ENCODE peak calls at places on chromosomes 1 and 21, in ten cellular contexts. One of them, this sample, is unnamed.

GRCh38 chr21:42892582-42892930 is 553 bp upstream of the NDUFV3 start:
- DNase-seq in AG10803: no peak
- DNase-seq in GM19239: no peak
- DNase-seq in progenitor cell of endocrine pancreas: no peak
- DNase-seq in MM.1S: no peak
- DNase-seq in CD4-positive, alpha-beta T cell: no peak
- DNase-seq in T-helper 2 cell: no peak
- DNase-seq in stimulated activated CD4-positive, alpha-beta T cell treated with anti-CD3 and anti-CD28 coated beads, Interleukin-1b, Interleukin-23, amount 100 ng/mL, for 24 hours: no peak
- DNase-seq in A549: no peak
- DNase-seq in RWPE1: no peak
- DNase-seq in this sample: no peak

GRCh38 chr21:37449302-37449937 is 82.8 kb downstream of the DYRK1A start:
- DNase-seq in RWPE1: no peak
- DNase-seq in progenitor cell of endocrine pancreas: no peak
- DNase-seq in GM19239: no peak
- DNase-seq in A549: no peak
- DNase-seq in MM.1S: no peak
- DNase-seq in CD4-positive, alpha-beta T cell: no peak
- DNase-seq in T-helper 2 cell: no peak
- DNase-seq in AG10803: no peak
- DNase-seq in stimulated activated CD4-positive, alpha-beta T cell treated with anti-CD3 and anti-CD28 coated beads, Interleukin-1b, Interleukin-23, amount 100 ng/mL, for 24 hours: no peak
- DNase-seq in this sample: no peak

GRCh38 chr1:172742599-172743500 is 83.9 kb downstream of the FASLG start:
- DNase-seq in T-helper 2 cell: no peak
- DNase-seq in AG10803: peak
- DNase-seq in RWPE1: peak
- DNase-seq in CD4-positive, alpha-beta T cell: no peak
- DNase-seq in GM19239: no peak
- DNase-seq in MM.1S: peak
- DNase-seq in progenitor cell of endocrine pancreas: no peak
- DNase-seq in stimulated activated CD4-positive, alpha-beta T cell treated with anti-CD3 and anti-CD28 coated beads, Interleukin-1b, Interleukin-23, amount 100 ng/mL, for 24 hours: no peak
- DNase-seq in A549: peak
- DNase-seq in this sample: no peak

GRCh38 chr21:34642211-34643075 is 26.4 kb upstream of the CLIC6 start:
- DNase-seq in progenitor cell of endocrine pancreas: no peak
- DNase-seq in T-helper 2 cell: no peak
- DNase-seq in AG10803: peak
- DNase-seq in GM19239: peak
- DNase-seq in A549: no peak
- DNase-seq in CD4-positive, alpha-beta T cell: no peak
- DNase-seq in RWPE1: no peak
- DNase-seq in MM.1S: peak
- DNase-seq in stimulated activated CD4-positive, alpha-beta T cell treated with anti-CD3 and anti-CD28 coated beads, Interleukin-1b, Interleukin-23, amount 100 ng/mL, for 24 hours: no peak
- DNase-seq in this sample: peak

GRCh38 chr1:63651110-63651776 is 58.0 kb downstream of the PGM1 start:
- DNase-seq in RWPE1: no peak
- DNase-seq in T-helper 2 cell: peak
- DNase-seq in progenitor cell of endocrine pancreas: no peak
- DNase-seq in CD4-positive, alpha-beta T cell: no peak
- DNase-seq in stimulated activated CD4-positive, alpha-beta T cell treated with anti-CD3 and anti-CD28 coated beads, Interleukin-1b, Interleukin-23, amount 100 ng/mL, for 24 hours: no peak
- DNase-seq in AG10803: no peak
- DNase-seq in GM19239: no peak
- DNase-seq in A549: no peak
- DNase-seq in MM.1S: no peak
- DNase-seq in this sample: no peak

GRCh38 chr1:185449378-185450101 is 132.5 kb upstream of the IVNS1ABP start:
- DNase-seq in RWPE1: no peak
- DNase-seq in GM19239: no peak
- DNase-seq in AG10803: no peak
- DNase-seq in CD4-positive, alpha-beta T cell: no peak
- DNase-seq in MM.1S: no peak
- DNase-seq in A549: no peak
- DNase-seq in T-helper 2 cell: no peak
- DNase-seq in stimulated activated CD4-positive, alpha-beta T cell treated with anti-CD3 and anti-CD28 coated beads, Interleukin-1b, Interleukin-23, amount 100 ng/mL, for 24 hours: no peak
- DNase-seq in progenitor cell of endocrine pancreas: no peak
- DNase-seq in this sample: no peak

GRCh38 chr1:225693085-225693698 is 40.3 kb upstream of the ENAH start:
- DNase-seq in RWPE1: no peak
- DNase-seq in progenitor cell of endocrine pancreas: no peak
- DNase-seq in GM19239: no peak
- DNase-seq in MM.1S: no peak
- DNase-seq in A549: no peak
- DNase-seq in T-helper 2 cell: no peak
- DNase-seq in stimulated activated CD4-positive, alpha-beta T cell treated with anti-CD3 and anti-CD28 coated beads, Interleukin-1b, Interleukin-23, amount 100 ng/mL, for 24 hours: no peak
- DNase-seq in CD4-positive, alpha-beta T cell: no peak
- DNase-seq in AG10803: no peak
- DNase-seq in this sample: no peak

GRCh38 chr1:238592586-238592985 is 701.9 kb upstream of the ZP4 start:
- DNase-seq in stimulated activated CD4-positive, alpha-beta T cell treated with anti-CD3 and anti-CD28 coated beads, Interleukin-1b, Interleukin-23, amount 100 ng/mL, for 24 hours: no peak
- DNase-seq in RWPE1: no peak
- DNase-seq in T-helper 2 cell: no peak
- DNase-seq in MM.1S: no peak
- DNase-seq in CD4-positive, alpha-beta T cell: no peak
- DNase-seq in A549: no peak
- DNase-seq in progenitor cell of endocrine pancreas: no peak
- DNase-seq in GM19239: no peak
- DNase-seq in AG10803: no peak
- DNase-seq in this sample: no peak

GRCh38 chr1:19418503-19418971 is 66.8 kb downstream of the CAPZB start:
- DNase-seq in stimulated activated CD4-positive, alpha-beta T cell treated with anti-CD3 and anti-CD28 coated beads, Interleukin-1b, Interleukin-23, amount 100 ng/mL, for 24 hours: no peak
- DNase-seq in CD4-positive, alpha-beta T cell: no peak
- DNase-seq in progenitor cell of endocrine pancreas: no peak
- DNase-seq in RWPE1: no peak
- DNase-seq in GM19239: no peak
- DNase-seq in A549: no peak
- DNase-seq in MM.1S: no peak
- DNase-seq in AG10803: peak
- DNase-seq in T-helper 2 cell: no peak
- DNase-seq in this sample: no peak

GRCh38 chr1:1426961-1427934 is 6.2 kb upstream of the ANKRD65 start:
- DNase-seq in A549: no peak
- DNase-seq in T-helper 2 cell: no peak
- DNase-seq in GM19239: no peak
- DNase-seq in MM.1S: no peak
- DNase-seq in AG10803: no peak
- DNase-seq in CD4-positive, alpha-beta T cell: no peak
- DNase-seq in progenitor cell of endocrine pancreas: no peak
- DNase-seq in RWPE1: no peak
- DNase-seq in stimulated activated CD4-positive, alpha-beta T cell treated with anti-CD3 and anti-CD28 coated beads, Interleukin-1b, Interleukin-23, amount 100 ng/mL, for 24 hours: no peak
- DNase-seq in this sample: peak

GRCh38 chr1:110787328-110788071 is 85.4 kb upstream of the CD53 start:
- DNase-seq in T-helper 2 cell: peak
- DNase-seq in A549: no peak
- DNase-seq in CD4-positive, alpha-beta T cell: no peak
- DNase-seq in RWPE1: no peak
- DNase-seq in MM.1S: peak
- DNase-seq in GM19239: no peak
- DNase-seq in AG10803: no peak
- DNase-seq in stimulated activated CD4-positive, alpha-beta T cell treated with anti-CD3 and anti-CD28 coated beads, Interleukin-1b, Interleukin-23, amount 100 ng/mL, for 24 hours: no peak
- DNase-seq in progenitor cell of endocrine pancreas: no peak
- DNase-seq in this sample: no peak

GRCh38 chr1:150572918-150573647 is 6.3 kb downstream of the MCL1 start:
- DNase-seq in MM.1S: no peak
- DNase-seq in GM19239: no peak
- DNase-seq in RWPE1: no peak
- DNase-seq in A549: no peak
- DNase-seq in progenitor cell of endocrine pancreas: no peak
- DNase-seq in stimulated activated CD4-positive, alpha-beta T cell treated with anti-CD3 and anti-CD28 coated beads, Interleukin-1b, Interleukin-23, amount 100 ng/mL, for 24 hours: no peak
- DNase-seq in AG10803: peak
- DNase-seq in CD4-positive, alpha-beta T cell: no peak
- DNase-seq in T-helper 2 cell: no peak
- DNase-seq in this sample: no peak

GRCh38 chr1:241870290-241870689 is 22.3 kb downstream of the EXO1 start:
- DNase-seq in progenitor cell of endocrine pancreas: no peak
- DNase-seq in RWPE1: no peak
- DNase-seq in GM19239: no peak
- DNase-seq in AG10803: peak
- DNase-seq in MM.1S: no peak
- DNase-seq in CD4-positive, alpha-beta T cell: no peak
- DNase-seq in T-helper 2 cell: no peak
- DNase-seq in stimulated activated CD4-positive, alpha-beta T cell treated with anti-CD3 and anti-CD28 coated beads, Interleukin-1b, Interleukin-23, amount 100 ng/mL, for 24 hours: no peak
- DNase-seq in A549: no peak
- DNase-seq in this sample: no peak

GRCh38 chr1:48036693-48037386 is 39.7 kb upstream of the TRABD2B start:
- DNase-seq in AG10803: peak
- DNase-seq in MM.1S: no peak
- DNase-seq in CD4-positive, alpha-beta T cell: no peak
- DNase-seq in progenitor cell of endocrine pancreas: no peak
- DNase-seq in RWPE1: no peak
- DNase-seq in stimulated activated CD4-positive, alpha-beta T cell treated with anti-CD3 and anti-CD28 coated beads, Interleukin-1b, Interleukin-23, amount 100 ng/mL, for 24 hours: no peak
- DNase-seq in GM19239: no peak
- DNase-seq in A549: no peak
- DNase-seq in T-helper 2 cell: no peak
- DNase-seq in this sample: no peak

GRCh38 chr1:72954943-72955342 is 672.6 kb upstream of the NEGR1 start:
- DNase-seq in RWPE1: no peak
- DNase-seq in stimulated activated CD4-positive, alpha-beta T cell treated with anti-CD3 and anti-CD28 coated beads, Interleukin-1b, Interleukin-23, amount 100 ng/mL, for 24 hours: no peak
- DNase-seq in AG10803: no peak
- DNase-seq in T-helper 2 cell: no peak
- DNase-seq in CD4-positive, alpha-beta T cell: no peak
- DNase-seq in MM.1S: no peak
- DNase-seq in A549: no peak
- DNase-seq in GM19239: no peak
- DNase-seq in progenitor cell of endocrine pancreas: no peak
- DNase-seq in this sample: no peak

GRCh38 chr1:76073471-76073870 is 1.1 kb upstream of the ST6GALNAC3 start:
- DNase-seq in progenitor cell of endocrine pancreas: no peak
- DNase-seq in A549: no peak
- DNase-seq in T-helper 2 cell: no peak
- DNase-seq in GM19239: no peak
- DNase-seq in MM.1S: no peak
- DNase-seq in AG10803: peak
- DNase-seq in RWPE1: no peak
- DNase-seq in stimulated activated CD4-positive, alpha-beta T cell treated with anti-CD3 and anti-CD28 coated beads, Interleukin-1b, Interleukin-23, amount 100 ng/mL, for 24 hours: no peak
- DNase-seq in CD4-positive, alpha-beta T cell: no peak
- DNase-seq in this sample: no peak

GRCh38 chr1:238738942-238739341 is 647.4 kb upstream of the CHRM3 start:
- DNase-seq in CD4-positive, alpha-beta T cell: no peak
- DNase-seq in MM.1S: no peak
- DNase-seq in T-helper 2 cell: no peak
- DNase-seq in A549: no peak
- DNase-seq in RWPE1: no peak
- DNase-seq in progenitor cell of endocrine pancreas: no peak
- DNase-seq in GM19239: no peak
- DNase-seq in AG10803: peak
- DNase-seq in stimulated activated CD4-positive, alpha-beta T cell treated with anti-CD3 and anti-CD28 coated beads, Interleukin-1b, Interleukin-23, amount 100 ng/mL, for 24 hours: no peak
- DNase-seq in this sample: no peak

GRCh38 chr1:230081751-230082150 is 14.7 kb downstream of the GALNT2 start:
- DNase-seq in GM19239: no peak
- DNase-seq in MM.1S: no peak
- DNase-seq in AG10803: no peak
- DNase-seq in T-helper 2 cell: no peak
- DNase-seq in progenitor cell of endocrine pancreas: no peak
- DNase-seq in stimulated activated CD4-positive, alpha-beta T cell treated with anti-CD3 and anti-CD28 coated beads, Interleukin-1b, Interleukin-23, amount 100 ng/mL, for 24 hours: no peak
- DNase-seq in RWPE1: no peak
- DNase-seq in CD4-positive, alpha-beta T cell: no peak
- DNase-seq in A549: no peak
- DNase-seq in this sample: no peak

GRCh38 chr1:235067396-235068154 is 61.1 kb downstream of the TOMM20 start:
- DNase-seq in GM19239: no peak
- DNase-seq in A549: peak
- DNase-seq in stimulated activated CD4-positive, alpha-beta T cell treated with anti-CD3 and anti-CD28 coated beads, Interleukin-1b, Interleukin-23, amount 100 ng/mL, for 24 hours: no peak
- DNase-seq in AG10803: peak
- DNase-seq in MM.1S: no peak
- DNase-seq in RWPE1: peak
- DNase-seq in T-helper 2 cell: no peak
- DNase-seq in CD4-positive, alpha-beta T cell: no peak
- DNase-seq in progenitor cell of endocrine pancreas: no peak
- DNase-seq in this sample: no peak

GRCh38 chr1:51924455-51924854 is 45.9 kb upstream of the NRDC start:
- DNase-seq in T-helper 2 cell: no peak
- DNase-seq in MM.1S: no peak
- DNase-seq in stimulated activated CD4-positive, alpha-beta T cell treated with anti-CD3 and anti-CD28 coated beads, Interleukin-1b, Interleukin-23, amount 100 ng/mL, for 24 hours: no peak
- DNase-seq in GM19239: no peak
- DNase-seq in progenitor cell of endocrine pancreas: no peak
- DNase-seq in A549: no peak
- DNase-seq in RWPE1: no peak
- DNase-seq in CD4-positive, alpha-beta T cell: no peak
- DNase-seq in AG10803: peak
- DNase-seq in this sample: peak

GRCh38 chr1:115529216-115529897 is 112.4 kb upstream of the VANGL1 start:
- DNase-seq in CD4-positive, alpha-beta T cell: no peak
- DNase-seq in A549: no peak
- DNase-seq in stimulated activated CD4-positive, alpha-beta T cell treated with anti-CD3 and anti-CD28 coated beads, Interleukin-1b, Interleukin-23, amount 100 ng/mL, for 24 hours: no peak
- DNase-seq in progenitor cell of endocrine pancreas: no peak
- DNase-seq in MM.1S: no peak
- DNase-seq in AG10803: peak
- DNase-seq in GM19239: no peak
- DNase-seq in T-helper 2 cell: no peak
- DNase-seq in RWPE1: no peak
- DNase-seq in this sample: no peak

GRCh38 chr1:106232128-106232527 is 824.3 kb upstream of the PRMT6 start:
- DNase-seq in GM19239: no peak
- DNase-seq in stimulated activated CD4-positive, alpha-beta T cell treated with anti-CD3 and anti-CD28 coated beads, Interleukin-1b, Interleukin-23, amount 100 ng/mL, for 24 hours: no peak
- DNase-seq in A549: no peak
- DNase-seq in CD4-positive, alpha-beta T cell: no peak
- DNase-seq in progenitor cell of endocrine pancreas: no peak
- DNase-seq in T-helper 2 cell: no peak
- DNase-seq in AG10803: no peak
- DNase-seq in MM.1S: no peak
- DNase-seq in RWPE1: no peak
- DNase-seq in this sample: no peak

GRCh38 chr1:1315435-1315901 is 7.1 kb downstream of the PUSL1 start:
- DNase-seq in T-helper 2 cell: no peak
- DNase-seq in stimulated activated CD4-positive, alpha-beta T cell treated with anti-CD3 and anti-CD28 coated beads, Interleukin-1b, Interleukin-23, amount 100 ng/mL, for 24 hours: no peak
- DNase-seq in GM19239: no peak
- DNase-seq in RWPE1: no peak
- DNase-seq in MM.1S: no peak
- DNase-seq in AG10803: no peak
- DNase-seq in CD4-positive, alpha-beta T cell: no peak
- DNase-seq in progenitor cell of endocrine pancreas: no peak
- DNase-seq in A549: no peak
- DNase-seq in this sample: no peak

GRCh38 chr21:34072145-34073031 is 990 bp upstream of the MRPS6 start:
- DNase-seq in progenitor cell of endocrine pancreas: no peak
- DNase-seq in CD4-positive, alpha-beta T cell: no peak
- DNase-seq in A549: no peak
- DNase-seq in GM19239: no peak
- DNase-seq in stimulated activated CD4-positive, alpha-beta T cell treated with anti-CD3 and anti-CD28 coated beads, Interleukin-1b, Interleukin-23, amount 100 ng/mL, for 24 hours: no peak
- DNase-seq in AG10803: peak
- DNase-seq in MM.1S: no peak
- DNase-seq in T-helper 2 cell: no peak
- DNase-seq in RWPE1: no peak
- DNase-seq in this sample: no peak

GRCh38 chr1:245298781-245299180 is 144.0 kb downstream of the KIF26B start:
- DNase-seq in stimulated activated CD4-positive, alpha-beta T cell treated with anti-CD3 and anti-CD28 coated beads, Interleukin-1b, Interleukin-23, amount 100 ng/mL, for 24 hours: no peak
- DNase-seq in MM.1S: no peak
- DNase-seq in AG10803: peak
- DNase-seq in GM19239: no peak
- DNase-seq in progenitor cell of endocrine pancreas: no peak
- DNase-seq in RWPE1: no peak
- DNase-seq in CD4-positive, alpha-beta T cell: no peak
- DNase-seq in A549: no peak
- DNase-seq in T-helper 2 cell: no peak
- DNase-seq in this sample: no peak

GRCh38 chr1:77627965-77628570 is 54.4 kb downstream of the ZZZ3 start:
- DNase-seq in stimulated activated CD4-positive, alpha-beta T cell treated with anti-CD3 and anti-CD28 coated beads, Interleukin-1b, Interleukin-23, amount 100 ng/mL, for 24 hours: no peak
- DNase-seq in GM19239: no peak
- DNase-seq in progenitor cell of endocrine pancreas: no peak
- DNase-seq in T-helper 2 cell: no peak
- DNase-seq in RWPE1: no peak
- DNase-seq in AG10803: no peak
- DNase-seq in MM.1S: no peak
- DNase-seq in A549: no peak
- DNase-seq in CD4-positive, alpha-beta T cell: no peak
- DNase-seq in this sample: no peak

GRCh38 chr1:45205910-45206721 is at the start of gene ZSWIM5:
- DNase-seq in AG10803: peak
- DNase-seq in stimulated activated CD4-positive, alpha-beta T cell treated with anti-CD3 and anti-CD28 coated beads, Interleukin-1b, Interleukin-23, amount 100 ng/mL, for 24 hours: no peak
- DNase-seq in RWPE1: peak
- DNase-seq in T-helper 2 cell: peak
- DNase-seq in MM.1S: peak
- DNase-seq in progenitor cell of endocrine pancreas: peak
- DNase-seq in A549: peak
- DNase-seq in CD4-positive, alpha-beta T cell: peak
- DNase-seq in GM19239: peak
- DNase-seq in this sample: peak

GRCh38 chr1:246550402-246550801 is 15.7 kb downstream of the TFB2M start:
- DNase-seq in T-helper 2 cell: no peak
- DNase-seq in MM.1S: no peak
- DNase-seq in CD4-positive, alpha-beta T cell: no peak
- DNase-seq in RWPE1: no peak
- DNase-seq in AG10803: no peak
- DNase-seq in progenitor cell of endocrine pancreas: no peak
- DNase-seq in GM19239: no peak
- DNase-seq in A549: no peak
- DNase-seq in stimulated activated CD4-positive, alpha-beta T cell treated with anti-CD3 and anti-CD28 coated beads, Interleukin-1b, Interleukin-23, amount 100 ng/mL, for 24 hours: no peak
- DNase-seq in this sample: no peak

This sample was measured in GM13977.